ENCODE peak calls at places on chromosomes 16 and 17, in seven cellular contexts. One of them, this sample, is unnamed.
A peak's percentile ranks its signal among the peaks of the same experiment; 100 is the strongest.

GRCh38 chr17:60524463-60525346 is 1.3 kb downstream of the APPBP2 start:
- DNase-seq in epithelial cell of esophagus: peak; percentile 10
- DNase-seq in mucosa of descending colon: no peak
- DNase-seq in Daoy: no peak
- DNase-seq in Calu3: no peak
- DNase-seq in IMR-90: peak; percentile 37
- DNase-seq in T-helper 1 cell: no peak
- DNase-seq in this sample: no peak

GRCh38 chr17:39926588-39927100 is 757 bp downstream of the ORMDL3 start:
- DNase-seq in mucosa of descending colon: peak; percentile 75
- DNase-seq in epithelial cell of esophagus: peak; percentile 39
- DNase-seq in Calu3: no peak
- DNase-seq in Daoy: peak; percentile 20
- DNase-seq in IMR-90: no peak
- DNase-seq in T-helper 1 cell: peak; percentile 50
- DNase-seq in this sample: no peak

GRCh38 chr17:29518359-29518758 is 48.5 kb downstream of the ABHD15 start:
- DNase-seq in epithelial cell of esophagus: no peak
- DNase-seq in T-helper 1 cell: no peak
- DNase-seq in IMR-90: no peak
- DNase-seq in Daoy: no peak
- DNase-seq in mucosa of descending colon: no peak
- DNase-seq in Calu3: no peak
- DNase-seq in this sample: no peak

GRCh38 chr17:30113213-30113612 is 3.4 kb upstream of the NSRP1 start:
- DNase-seq in Calu3: peak; percentile 6
- DNase-seq in IMR-90: no peak
- DNase-seq in epithelial cell of esophagus: peak; percentile 35
- DNase-seq in Daoy: peak; percentile 80
- DNase-seq in mucosa of descending colon: peak; percentile 70
- DNase-seq in T-helper 1 cell: no peak
- DNase-seq in this sample: no peak

GRCh38 chr16:59295474-59295873 is 561.4 kb upstream of the GOT2 start:
- DNase-seq in epithelial cell of esophagus: no peak
- DNase-seq in Daoy: no peak
- DNase-seq in mucosa of descending colon: no peak
- DNase-seq in Calu3: no peak
- DNase-seq in IMR-90: no peak
- DNase-seq in T-helper 1 cell: no peak
- DNase-seq in this sample: no peak

GRCh38 chr17:55722742-55723487 is at the start of gene TMEM100:
- DNase-seq in Calu3: no peak
- DNase-seq in IMR-90: peak; percentile 78
- DNase-seq in Daoy: peak; percentile 19
- DNase-seq in T-helper 1 cell: no peak
- DNase-seq in epithelial cell of esophagus: no peak
- DNase-seq in mucosa of descending colon: no peak
- DNase-seq in this sample: peak; percentile 34

GRCh38 chr17:40538019-40538935 is 27.0 kb downstream of the CCR7 start:
- DNase-seq in epithelial cell of esophagus: peak; percentile 85
- DNase-seq in IMR-90: peak; percentile 43
- DNase-seq in Daoy: peak; percentile 61
- DNase-seq in Calu3: no peak
- DNase-seq in T-helper 1 cell: no peak
- DNase-seq in mucosa of descending colon: peak; percentile 25
- DNase-seq in this sample: no peak

GRCh38 chr17:28895794-28896447 is 1.6 kb downstream of the FLOT2 start:
- DNase-seq in T-helper 1 cell: no peak
- DNase-seq in epithelial cell of esophagus: no peak
- DNase-seq in mucosa of descending colon: no peak
- DNase-seq in IMR-90: no peak
- DNase-seq in Calu3: no peak
- DNase-seq in Daoy: no peak
- DNase-seq in this sample: no peak

GRCh38 chr17:14950216-14950615 is 314.9 kb downstream of the PMP22 start:
- DNase-seq in Calu3: no peak
- DNase-seq in Daoy: no peak
- DNase-seq in IMR-90: peak; percentile 5
- DNase-seq in T-helper 1 cell: no peak
- DNase-seq in epithelial cell of esophagus: no peak
- DNase-seq in mucosa of descending colon: no peak
- DNase-seq in this sample: no peak

GRCh38 chr17:78122221-78122990 is 6.1 kb downstream of the TMC6 start:
- DNase-seq in T-helper 1 cell: no peak
- DNase-seq in Daoy: no peak
- DNase-seq in epithelial cell of esophagus: no peak
- DNase-seq in Calu3: no peak
- DNase-seq in IMR-90: no peak
- DNase-seq in mucosa of descending colon: peak; percentile 30
- DNase-seq in this sample: no peak

GRCh38 chr17:19018600-19018950 is 14.0 kb upstream of the FAM83G start:
- DNase-seq in Daoy: no peak
- DNase-seq in T-helper 1 cell: no peak
- DNase-seq in Calu3: no peak
- DNase-seq in mucosa of descending colon: peak; percentile 21
- DNase-seq in epithelial cell of esophagus: no peak
- DNase-seq in IMR-90: no peak
- DNase-seq in this sample: no peak

GRCh38 chr17:42774066-42774750 is 959 bp downstream of the VPS25 start:
- DNase-seq in T-helper 1 cell: no peak
- DNase-seq in Daoy: peak; percentile 69
- DNase-seq in mucosa of descending colon: no peak
- DNase-seq in Calu3: no peak
- DNase-seq in IMR-90: peak; percentile 55
- DNase-seq in epithelial cell of esophagus: peak; percentile 59
- DNase-seq in this sample: no peak

GRCh38 chr17:11047228-11047627 is 193.8 kb upstream of the SHISA6 start:
- DNase-seq in T-helper 1 cell: no peak
- DNase-seq in IMR-90: no peak
- DNase-seq in mucosa of descending colon: no peak
- DNase-seq in Daoy: no peak
- DNase-seq in epithelial cell of esophagus: no peak
- DNase-seq in Calu3: no peak
- DNase-seq in this sample: no peak

GRCh38 chr17:68455756-68456528 is 1.4 kb downstream of the WIPI1 start:
- DNase-seq in Daoy: peak; percentile 67
- DNase-seq in epithelial cell of esophagus: peak; percentile 89
- DNase-seq in Calu3: peak; percentile 74
- DNase-seq in T-helper 1 cell: no peak
- DNase-seq in mucosa of descending colon: no peak
- DNase-seq in IMR-90: peak; percentile 89
- DNase-seq in this sample: peak; percentile 30

GRCh38 chr16:72285728-72286127 is 113.8 kb upstream of the PMFBP1 start:
- DNase-seq in Daoy: no peak
- DNase-seq in T-helper 1 cell: no peak
- DNase-seq in Calu3: no peak
- DNase-seq in mucosa of descending colon: no peak
- DNase-seq in epithelial cell of esophagus: no peak
- DNase-seq in IMR-90: peak; percentile 11
- DNase-seq in this sample: no peak